ENCODE peak calls at places on chromosomes 1 and 21, in five cellular contexts. Q, D, R, B and S are unnamed samples.

GRCh38 chr1:66330711-66331110 is 203.2 kb upstream of the SGIP1 start:
- DNase-seq in Q (no peak), D (no peak), R (no peak), B (peak), S (no peak)

GRCh38 chr1:92043621-92044020 is 13.8 kb downstream of the EPHX4 start:
- DNase-seq in Q (no peak), D (no peak), R (no peak), B (no peak), S (no peak)

GRCh38 chr1:233240839-233241682 is 54.5 kb downstream of the PCNX2 start:
- DNase-seq in Q (no peak), D (no peak), R (peak), B (peak), S (peak)

GRCh38 chr1:159091547-159092397 is 15.2 kb upstream of the AIM2 start:
- DNase-seq in Q (no peak), D (no peak), R (no peak), B (peak), S (no peak)

GRCh38 chr1:98323396-98323795 is 338.1 kb upstream of the SNX7 start:
- DNase-seq in Q (no peak), D (no peak), R (no peak), B (peak), S (no peak)

GRCh38 chr1:199932462-199932861 is 95.0 kb upstream of the NR5A2 start:
- DNase-seq in Q (no peak), D (no peak), R (no peak), B (no peak), S (no peak)

GRCh38 chr1:175154595-175155472 is 37.7 kb downstream of the KIAA0040 start:
- DNase-seq in Q (peak), D (no peak), R (peak), B (peak), S (peak)

GRCh38 chr1:245932302-245932972 is 574.6 kb downstream of the SMYD3 start:
- DNase-seq in Q (no peak), D (no peak), R (no peak), B (no peak), S (no peak)

GRCh38 chr1:226086776-226087175 is 24.3 kb downstream of the H3-3A start:
- DNase-seq in Q (no peak), D (no peak), R (no peak), B (no peak), S (no peak)

GRCh38 chr1:69191280-69191679 is 376.4 kb upstream of the LRRC7 start:
- DNase-seq in Q (no peak), D (no peak), R (no peak), B (no peak), S (no peak)

GRCh38 chr1:54278941-54279422 is 79.0 kb downstream of the MRPL37 start:
- DNase-seq in Q (no peak), D (no peak), R (peak), B (no peak), S (no peak)

GRCh38 chr1:181620183-181620582 is 136.9 kb downstream of the CACNA1E start:
- DNase-seq in Q (no peak), D (no peak), R (no peak), B (no peak), S (no peak)

GRCh38 chr1:178951600-178951999 is 74.1 kb upstream of the FAM20B start:
- DNase-seq in Q (no peak), D (no peak), R (no peak), B (no peak), S (no peak)

GRCh38 chr1:226679853-226680516 is 59.1 kb downstream of the ITPKB start:
- DNase-seq in Q (peak), D (no peak), R (peak), B (peak), S (peak)

GRCh38 chr1:227191607-227192006 is 126.7 kb downstream of the CDC42BPA start:
- DNase-seq in Q (no peak), D (no peak), R (no peak), B (no peak), S (no peak)

GRCh38 chr1:91997607-91998195 is 32.1 kb upstream of the EPHX4 start:
- DNase-seq in Q (no peak), D (no peak), R (no peak), B (peak), S (no peak)

GRCh38 chr21:32626633-32627196 is 14.5 kb upstream of the CFAP298 start:
- DNase-seq in Q (no peak), D (no peak), R (no peak), B (no peak), S (no peak)

GRCh38 chr1:229059671-229060079 is 211.2 kb upstream of the RAB4A start:
- DNase-seq in Q (no peak), D (no peak), R (no peak), B (no peak), S (no peak)

DNA sequence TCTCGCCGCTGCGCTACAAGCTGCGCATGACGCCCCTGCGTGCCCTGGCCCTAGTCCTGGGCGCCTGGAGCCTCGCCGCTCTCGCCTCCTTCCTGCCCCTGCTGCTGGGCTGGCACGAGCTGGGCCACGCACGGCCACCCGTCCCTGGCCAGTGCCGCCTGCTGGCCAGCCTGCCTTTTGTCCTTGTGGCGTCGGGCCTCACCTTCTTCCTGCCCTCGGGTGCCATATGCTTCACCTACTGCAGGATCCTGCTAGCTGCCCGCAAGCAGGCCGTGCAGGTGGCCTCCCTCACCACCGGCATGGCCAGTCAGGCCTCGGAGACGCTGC is 1.4 kb downstream of the HTR6 start:
- DNase-seq in Q (no peak), D (no peak), R (no peak), B (no peak), S (no peak)
- TF ChIP-seq CTCF in Q (no peak), D (no peak), R (no peak), B (no peak), S (no peak)

GRCh38 chr1:40384413-40384762 is 10.9 kb downstream of the SMAP2 start:
- DNase-seq in Q (no peak), D (no peak), R (peak), B (no peak), S (no peak)

GRCh38 chr1:40384887-40385286 is 11.4 kb downstream of the SMAP2 start:
- DNase-seq in Q (no peak), D (no peak), R (no peak), B (no peak), S (no peak)

GRCh38 chr1:40382601-40383000 is 9.1 kb downstream of the SMAP2 start:
- DNase-seq in Q (no peak), D (no peak), R (no peak), B (no peak), S (no peak)

GRCh38 chr1:40383095-40383487 is 9.6 kb downstream of the SMAP2 start:
- DNase-seq in Q (no peak), D (no peak), R (peak), B (no peak), S (no peak)

DNA sequence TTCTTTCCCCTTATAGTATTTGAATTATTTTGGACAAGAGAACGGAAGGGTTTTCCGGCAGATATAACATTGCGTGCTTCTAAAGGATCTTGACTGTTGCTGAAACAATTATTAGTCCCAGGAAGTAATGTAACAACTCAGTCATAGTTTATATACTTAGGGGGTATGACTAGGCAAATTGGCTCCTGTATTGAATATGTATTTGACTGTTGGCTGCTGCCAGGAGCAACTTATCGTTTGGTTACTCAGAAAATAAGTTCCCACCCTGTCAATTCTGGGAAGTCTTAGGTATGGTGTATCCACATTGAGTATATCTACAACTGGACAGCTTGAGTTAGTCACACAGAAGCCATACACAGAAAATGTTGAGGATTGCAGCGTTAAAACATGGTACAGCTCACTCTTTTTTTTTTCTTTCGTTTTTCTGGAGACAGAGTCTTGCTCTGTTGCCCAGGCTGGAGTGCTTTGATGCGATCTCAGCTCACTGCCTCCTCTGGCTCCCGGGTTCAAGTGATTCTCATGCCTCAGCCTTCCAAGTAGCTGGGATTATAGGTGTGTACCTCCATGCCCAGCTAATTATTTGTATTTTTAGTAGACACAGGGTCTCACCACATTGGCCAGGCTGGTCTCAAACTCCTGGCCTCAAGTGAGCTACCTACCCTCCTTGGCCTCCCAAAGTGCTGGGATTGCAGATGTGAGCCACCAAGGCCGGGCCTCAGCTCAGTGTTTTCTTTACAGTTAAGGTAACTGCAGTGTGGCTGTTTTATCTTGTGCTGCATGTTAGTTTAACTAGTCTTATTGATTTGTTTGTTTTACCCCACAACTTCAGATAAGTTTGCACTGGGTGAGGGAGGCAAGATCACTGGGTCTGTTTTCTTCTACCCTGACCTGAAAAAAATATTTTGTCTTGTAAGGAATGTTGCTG is 10.2 kb downstream of the SMAP2 start:
- DNase-seq in Q (no peak), D (no peak), R (peak), B (no peak), S (no peak)
- TF ChIP-seq POLR2A in Q (no peak), D (no peak), R (no peak), B (no peak), S (no peak)

GRCh38 chr1:15883326-15883725 is 35.8 kb downstream of the SPEN start:
- DNase-seq in Q (no peak), D (no peak), R (no peak), B (no peak), S (no peak)

GRCh38 chr1:15885701-15886612 is 38.5 kb downstream of the SPEN start:
- DNase-seq in Q (peak), D (peak), R (peak), B (peak), S (peak)

GRCh38 chr1:15886613-15887167 is 39.2 kb downstream of the SPEN start:
- DNase-seq in Q (no peak), D (no peak), R (no peak), B (no peak), S (no peak)

GRCh38 chr1:15884477-15884876 is 37.0 kb downstream of the SPEN start:
- DNase-seq in Q (no peak), D (no peak), R (no peak), B (no peak), S (no peak)

GRCh38 chr1:15885269-15885668 is 37.8 kb downstream of the SPEN start:
- DNase-seq in Q (no peak), D (no peak), R (no peak), B (no peak), S (no peak)
- H3K4me3 ChIP-seq in Q (no peak), D (peak), R (no peak), B (peak), S (no peak)

GRCh38 chr1:170663011-170663410 is 920 bp upstream of the PRRX1 start:
- DNase-seq in Q (no peak), D (no peak), R (no peak), B (no peak), S (no peak)

GRCh38 chr1:170660874-170661645 is 2.9 kb upstream of the PRRX1 start:
- DNase-seq in Q (no peak), D (no peak), R (no peak), B (no peak), S (peak)

GRCh38 chr1:170660281-170660713 is 3.6 kb upstream of the PRRX1 start:
- DNase-seq in Q (no peak), D (no peak), R (no peak), B (no peak), S (no peak)

GRCh38 chr1:170662561-170662971 is 1.4 kb upstream of the PRRX1 start:
- DNase-seq in Q (no peak), D (no peak), R (no peak), B (no peak), S (no peak)

GRCh38 chr1:170661646-170662411 is 2.1 kb upstream of the PRRX1 start:
- DNase-seq in Q (no peak), D (no peak), R (no peak), B (no peak), S (no peak)
- TF ChIP-seq CTCF in Q (no peak), D (no peak), R (no peak), B (no peak), S (no peak)

GRCh38 chr1:64861611-64862010 is 104.7 kb downstream of the JAK1 start:
- DNase-seq in Q (no peak), D (no peak), R (peak), B (no peak), S (no peak)

GRCh38 chr1:64865105-64865757 is 101.1 kb downstream of the JAK1 start:
- DNase-seq in Q (no peak), D (no peak), R (no peak), B (no peak), S (no peak)

GRCh38 chr1:64866689-64867088 is 99.7 kb downstream of the JAK1 start:
- DNase-seq in Q (no peak), D (no peak), R (no peak), B (no peak), S (no peak)

GRCh38 chr1:64867266-64867665 is 99.1 kb downstream of the JAK1 start:
- DNase-seq in Q (no peak), D (no peak), R (no peak), B (no peak), S (no peak)

GRCh38 chr1:64864018-64864945 is 102.1 kb downstream of the JAK1 start:
- DNase-seq in Q (peak), D (peak), R (peak), B (peak), S (peak)
- TF ChIP-seq POLR2A in Q (no peak), D (no peak), R (no peak), B (no peak), S (no peak)